ENCODE peak calls at places on chromosomes 3 and 15, in ten cellular contexts. D is A549; F is Panc1; O is cardiac muscle cell; A is brain microvascular endothelial cell; K is CD8-positive, alpha-beta T cell; T is tibial artery; C is IMR-90; B is AG04450; U is mesendoderm. P is an unnamed sample.

GRCh38 chr3:33440328-33440577 is at the start of gene UBP1:
- DNase-seq in D (no peak), B (no peak), O (no peak), C (no peak), A (no peak), K (no peak), U (no peak), F (no peak), T (no peak), P (no peak)

GRCh38 chr3:48503406-48504050 is 446 bp downstream of the SHISA5 start:
- DNase-seq in F (no peak), O (peak; percentile 18), T (peak; percentile 82), C (peak; percentile 42), B (no peak), A (peak; percentile 29), U (peak; percentile 75), D (no peak), K (peak; percentile 15), P (no peak)

GRCh38 chr3:71713041-71713440 is 12.2 kb downstream of the EIF4E3 start:
- DNase-seq in D (no peak), T (no peak), U (no peak), B (no peak), C (no peak), A (no peak), O (no peak), F (no peak), K (no peak), P (no peak)

GRCh38 chr3:183930069-183930468 is 45.4 kb upstream of the PARL start:
- DNase-seq in F (no peak), A (no peak), U (no peak), B (no peak), K (no peak), O (no peak), C (no peak), T (no peak), D (no peak), P (no peak)

GRCh38 chr3:129600348-129600747 is 6.1 kb downstream of the PLXND1 start:
- DNase-seq in T (no peak), B (no peak), K (no peak), U (no peak), F (no peak), C (no peak), A (no peak), O (no peak), D (no peak), P (no peak)

GRCh38 chr3:17143893-17144664 is 259.3 kb downstream of the PLCL2 start:
- DNase-seq in C (no peak), B (no peak), T (no peak), U (no peak), F (no peak), K (no peak), D (no peak), A (no peak), O (no peak), P (no peak)

GRCh38 chr3:14513566-14514322 is 26.4 kb downstream of the GRIP2 start:
- DNase-seq in A (no peak), D (no peak), U (no peak), C (no peak), B (no peak), T (no peak), F (no peak), O (no peak), K (no peak), P (no peak)

GRCh38 chr3:68467465-68467864 is 464.9 kb downstream of the TAFA4 start:
- DNase-seq in K (no peak), O (no peak), C (no peak), U (peak; percentile 71), T (no peak), B (no peak), D (no peak), A (no peak), F (no peak), P (no peak)

GRCh38 chr3:178833696-178834095 is 237.9 kb downstream of the ZMAT3 start:
- DNase-seq in D (no peak), C (no peak), T (no peak), K (no peak), O (peak; percentile 15), U (no peak), B (no peak), A (no peak), F (no peak), P (no peak)

GRCh38 chr15:65619636-65620290 is 2.0 kb upstream of the SLC24A1 start:
- DNase-seq in U (peak; percentile 47), K (no peak), D (no peak), A (no peak), B (no peak), O (no peak), T (no peak), C (no peak), F (no peak), P (no peak)

GRCh38 chr3:39882111-39882510 is 72.7 kb downstream of the MYRIP start:
- DNase-seq in T (no peak), B (no peak), K (no peak), O (no peak), D (no peak), A (no peak), U (no peak), C (no peak), F (no peak), P (no peak)

GRCh38 chr15:87129916-87130315 is 1050.2 kb downstream of the AGBL1 start:
- DNase-seq in O (no peak), F (no peak), B (no peak), C (no peak), K (no peak), D (no peak), T (no peak), U (no peak), A (no peak), P (no peak)

GRCh38 chr3:112128843-112129727 is 4.0 kb downstream of the GCSAM start:
- DNase-seq in O (no peak), T (no peak), C (peak; percentile 75), D (no peak), F (no peak), U (peak; percentile 94), K (peak; percentile 51), A (no peak), B (peak; percentile 16), P (no peak)

GRCh38 chr3:44048196-44048924 is 193.3 kb upstream of the TOPAZ1 start:
- DNase-seq in A (peak; percentile 7), T (no peak), D (no peak), C (no peak), B (no peak), O (no peak), U (peak; percentile 88), K (no peak), F (no peak), P (no peak)

GRCh38 chr3:112378989-112379692 is 46.2 kb downstream of the CD200 start:
- DNase-seq in T (no peak), O (no peak), U (no peak), C (peak; percentile 92), A (peak; percentile 92), B (peak; percentile 75), F (no peak), D (no peak), K (no peak), P (no peak)

GRCh38 chr15:58243083-58243482 is 104.9 kb downstream of the AQP9 start:
- DNase-seq in C (no peak), D (no peak), A (no peak), O (no peak), B (no peak), T (no peak), U (no peak), F (no peak), K (no peak), P (no peak)

GRCh38 chr3:197306374-197307086 is 8.1 kb upstream of the DLG1 start:
- DNase-seq in B (no peak), D (no peak), A (no peak), O (no peak), K (no peak), U (peak; percentile 88), T (no peak), C (peak; percentile 90), F (no peak), P (no peak)

DNA sequence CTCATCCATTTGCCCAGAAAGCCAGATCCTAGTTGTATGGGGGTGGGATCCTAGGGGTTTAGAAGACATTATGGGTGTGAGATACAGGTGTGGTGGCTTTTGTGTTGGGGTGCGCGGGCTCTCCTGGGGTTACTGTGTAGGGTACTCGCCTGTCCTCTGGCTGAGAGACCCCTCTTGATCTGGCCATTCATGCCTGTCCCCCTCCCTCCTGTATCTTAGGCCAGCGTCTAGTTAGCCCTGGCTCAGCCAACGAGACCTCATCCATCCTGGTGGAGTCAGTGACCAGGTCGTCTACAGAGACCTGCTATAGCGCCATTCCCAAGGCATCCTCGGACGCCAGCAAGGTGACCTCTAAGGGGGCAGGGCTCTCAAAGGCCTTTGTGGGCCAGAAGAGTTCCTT is 41.4 kb downstream of the DNASE1L3 start:
- DNase-seq in T (no peak), O (no peak), F (no peak), D (no peak), U (no peak), B (no peak), A (no peak), C (no peak), K (no peak), P (no peak)
- H3K27ac ChIP-seq in T (no peak overlapping the region), O (no peak overlapping the region), F (no peak overlapping the region), D (no peak overlapping the region), U (no peak overlapping the region), B (no peak overlapping the region), A (no peak overlapping the region), C (no peak overlapping the region), K (no peak overlapping the region), P (no peak overlapping the region)

GRCh38 chr15:40934457-40934856 is 5.3 kb downstream of the DLL4 start:
- DNase-seq in K (no peak), O (no peak), A (no peak), B (no peak), T (no peak), F (no peak), U (no peak), D (no peak), C (no peak), P (no peak)
- H3K27ac ChIP-seq in K (no peak overlapping the region), O (no peak overlapping the region), A (no peak overlapping the region), B (no peak overlapping the region), T (no peak overlapping the region), F (no peak overlapping the region), U (no peak overlapping the region), D (no peak overlapping the region), C (no peak overlapping the region), P (no peak overlapping the region)

GRCh38 chr3:66489577-66489976 is 11.2 kb downstream of the LRIG1 start:
- DNase-seq in K (no peak), O (no peak), A (no peak), T (no peak), C (no peak), U (no peak), D (no peak), B (no peak), F (no peak), P (no peak)
- H3K27ac ChIP-seq in K (no peak overlapping the region), O (no peak overlapping the region), A (no peak overlapping the region), T (peak overlapping the region; percentile 99), C (peak overlapping the region; percentile 59), U (no peak overlapping the region), D (no peak overlapping the region), B (no peak overlapping the region), F (no peak overlapping the region), P (peak overlapping the region; percentile 55)

GRCh38 chr3:45979378-45979777 is 16.2 kb downstream of the FYCO1 start:
- DNase-seq in O (no peak), F (no peak), C (no peak), T (no peak), U (no peak), B (no peak), A (no peak), K (no peak), D (no peak), P (no peak)
- H3K27ac ChIP-seq in O (no peak overlapping the region), F (no peak overlapping the region), C (no peak overlapping the region), T (no peak overlapping the region), U (no peak overlapping the region), B (no peak overlapping the region), A (no peak overlapping the region), K (no peak overlapping the region), D (no peak overlapping the region), P (no peak overlapping the region)